ENCODE peak calls at places on chromosomes 3 and 15, in seven cellular contexts. D is RWPE1, J is SK-N-SH, T is tibial artery, N is DND-41, P is IMR-90, K is PC-3. G is an unnamed sample.

GRCh38 chr3:69088033-69088432 is 3.3 kb downstream of the ARL6IP5 start:
- DNase-seq in K (peak; percentile 13), T (no peak), N (no peak), D (peak; percentile 8), J (no peak), P (peak; percentile 70), G (no peak)

GRCh38 chr3:135217730-135218129 is 422.7 kb downstream of the EPHB1 start:
- DNase-seq in T (no peak), J (no peak), K (no peak), D (no peak), P (no peak), N (no peak), G (no peak)

GRCh38 chr3:57184516-57184915 is 15.3 kb downstream of the HESX1 start:
- DNase-seq in N (no peak), K (no peak), T (no peak), P (no peak), D (no peak), J (peak; percentile 36), G (no peak)

GRCh38 chr3:7371693-7372572 is 511.0 kb downstream of the GRM7 start:
- DNase-seq in D (no peak), P (no peak), N (no peak), T (no peak), K (no peak), J (no peak), G (no peak)

GRCh38 chr3:182636646-182637045 is 156.7 kb upstream of the ATP11B start:
- DNase-seq in J (no peak), K (peak; percentile 59), N (no peak), T (no peak), P (no peak), D (peak; percentile 55), G (no peak)

GRCh38 chr3:170437696-170438407 is 19.2 kb downstream of the CLDN11 start:
- DNase-seq in T (no peak), D (no peak), N (no peak), J (no peak), K (no peak), P (no peak), G (no peak)

GRCh38 chr3:115100172-115100571 is 46.9 kb downstream of the ZBTB20 start:
- DNase-seq in K (peak; percentile 22), P (peak; percentile 70), D (no peak), J (peak; percentile 12), T (no peak), N (peak; percentile 75), G (no peak)

GRCh38 chr3:30553641-30554316 is 52.6 kb upstream of the TGFBR2 start:
- DNase-seq in K (peak; percentile 9), P (peak; percentile 57), N (no peak), J (no peak), D (no peak), T (no peak), G (no peak)

GRCh38 chr3:125107861-125108567 is 52.2 kb upstream of the HEG1 start:
- DNase-seq in D (peak; percentile 71), P (peak; percentile 95), N (no peak), J (no peak), T (no peak), K (peak; percentile 69), G (no peak)

GRCh38 chr15:76172782-76173181 is 113.0 kb downstream of the TMEM266 start:
- DNase-seq in D (no peak), P (no peak), K (no peak), N (no peak), T (no peak), J (no peak), G (no peak)

GRCh38 chr15:61946778-61947177 is 113.5 kb downstream of the VPS13C start:
- DNase-seq in K (peak; percentile 39), P (peak; percentile 57), N (no peak), J (no peak), T (no peak), D (peak; percentile 4), G (no peak)

GRCh38 chr15:78067328-78068241 is 9.9 kb downstream of the TBC1D2B start:
- DNase-seq in P (no peak), D (no peak), K (peak; percentile 44), T (no peak), J (peak; percentile 77), N (no peak), G (peak; percentile 77)
- H3K27ac ChIP-seq in P (peak overlapping the region; percentile 67), D (peak overlapping the region; percentile 70), K (no peak overlapping the region), T (peak overlapping the region; percentile 87), J (peak overlapping the region; percentile 99), N (peak overlapping the region; percentile 1), G (peak overlapping the region; percentile 83)

GRCh38 chr15:79167776-79168175 is 77.2 kb upstream of the RASGRF1 start:
- DNase-seq in T (no peak), D (no peak), P (no peak), N (no peak), K (no peak), J (no peak), G (no peak)

GRCh38 chr15:79166311-79166955 is 75.9 kb upstream of the RASGRF1 start:
- DNase-seq in D (no peak), K (no peak), J (no peak), N (no peak), P (no peak), T (no peak), G (no peak)

GRCh38 chr15:79170256-79170664 is 79.7 kb upstream of the RASGRF1 start:
- DNase-seq in P (no peak), J (peak; percentile 63), K (peak; percentile 74), N (no peak), D (peak; percentile 84), T (no peak), G (no peak)

GRCh38 chr15:79169531-79170123 is 79.0 kb upstream of the RASGRF1 start:
- DNase-seq in D (no peak), N (no peak), T (no peak), K (no peak), P (no peak), J (no peak), G (no peak)

GRCh38 chr15:79168922-79169322 is 78.3 kb upstream of the RASGRF1 start:
- DNase-seq in J (no peak), K (peak; percentile 18), T (no peak), D (no peak), N (no peak), P (no peak), G (no peak)
- TF ChIP-seq CTCF in J (no peak), K (peak; percentile 11), T (no peak), D (no peak), N (no peak), P (no peak), G (no peak)

GRCh38 chr3:102687851-102688555 is 253.2 kb downstream of the ZPLD1 start:
- DNase-seq in J (no peak), P (no peak), D (no peak), T (no peak), N (no peak), K (no peak), G (no peak)

GRCh38 chr3:102686792-102687191 is 252.0 kb downstream of the ZPLD1 start:
- DNase-seq in K (no peak), J (no peak), D (no peak), N (no peak), T (no peak), P (no peak), G (no peak)

GRCh38 chr3:102691507-102691906 is 256.7 kb downstream of the ZPLD1 start:
- DNase-seq in N (no peak), J (no peak), D (no peak), K (no peak), T (no peak), P (no peak), G (no peak)

GRCh38 chr3:102682761-102683160 is 247.9 kb downstream of the ZPLD1 start:
- DNase-seq in J (no peak), N (no peak), T (no peak), K (no peak), D (no peak), P (no peak), G (no peak)

GRCh38 chr3:102688556-102688930 is 253.7 kb downstream of the ZPLD1 start:
- DNase-seq in T (no peak), J (no peak), D (no peak), P (no peak), N (no peak), K (no peak), G (no peak)
- H3K27ac ChIP-seq in T (no peak overlapping the region), J (no peak overlapping the region), D (no peak overlapping the region), P (no peak overlapping the region), N (no peak overlapping the region), K (no peak overlapping the region), G (no peak overlapping the region)

GRCh38 chr15:101489236-101489632 is 273 bp downstream of the PCSK6 start:
- DNase-seq in K (peak; percentile 16), D (peak; percentile 57), N (no peak), P (no peak), J (peak; percentile 90), T (no peak), G (peak; percentile 50)

GRCh38 chr15:101490922-101491738 is 1.6 kb upstream of the PCSK6 start:
- DNase-seq in D (peak; percentile 42), T (no peak), J (no peak), N (no peak), K (peak; percentile 12), P (no peak), G (no peak)

GRCh38 chr15:101488300-101489164 is 975 bp downstream of the PCSK6 start:
- DNase-seq in P (no peak), D (no peak), N (no peak), T (no peak), K (no peak), J (peak; percentile 74), G (no peak)

GRCh38 chr15:101490408-101490891 is 943 bp upstream of the PCSK6 start:
- DNase-seq in P (no peak), J (no peak), T (no peak), N (no peak), K (no peak), D (no peak), G (no peak)

GRCh38 chr15:101489633-101490407 is at the start of gene PCSK6:
- DNase-seq in P (no peak), K (no peak), T (no peak), D (peak; percentile 43), N (no peak), J (peak; percentile 87), G (peak; percentile 44)
- TF ChIP-seq CTCF in P (no peak), K (no peak), T (no peak), D (no peak), N (no peak), J (no peak), G (no peak)